ENCODE peak calls at places on chromosomes 16 and 17, in six cellular contexts. Z, A, R, D, U and Q are unnamed samples. For H3K4me1 and H3K27me3, the result is how much of the 10 kb centered on the place peaks cover.

GRCh38 chr17:74453665-74454196 is 12.7 kb upstream of the CD300A start:
- DNase-seq in Z (peak), A (peak), R (no peak), D (no peak), U (no peak), Q (peak)

GRCh38 chr16:71708696-71709095 is 15.8 kb downstream of the PHLPP2 start:
- DNase-seq in Z (no peak), A (no peak), R (no peak), D (no peak), U (no peak), Q (no peak)

GRCh38 chr17:57257213-57257873 is 1.0 kb downstream of the MSI2 start:
- DNase-seq in Z (peak), A (no peak), R (no peak), D (no peak), U (no peak), Q (no peak)

GRCh38 chr16:78542419-78542818 is 443.0 kb downstream of the WWOX start:
- DNase-seq in Z (no peak), A (no peak), R (no peak), D (no peak), U (no peak), Q (no peak)

GRCh38 chr16:89314357-89314756 is 96.9 kb downstream of the ZNF778 start:
- DNase-seq in Z (no peak), A (no peak), R (peak), D (no peak), U (no peak), Q (no peak)

GRCh38 chr17:73420897-73421296 is 109.1 kb upstream of the CDC42EP4 start:
- DNase-seq in Z (no peak), A (no peak), R (no peak), D (peak), U (no peak), Q (no peak)

GRCh38 chr17:47693667-47694017 is 319 bp upstream of the TBKBP1 start:
- DNase-seq in Z (peak), A (no peak), R (no peak), D (no peak), U (no peak), Q (no peak)

GRCh38 chr16:1619976-1620375 is 7.8 kb downstream of the CRAMP1 start:
- DNase-seq in Z (no peak), A (no peak), R (no peak), D (no peak), U (no peak), Q (no peak)

GRCh38 chr17:2337811-2338657 is 733 bp downstream of the SGSM2 start:
- DNase-seq in Z (peak), A (peak), R (peak), D (no peak), U (peak), Q (peak)

DNA sequence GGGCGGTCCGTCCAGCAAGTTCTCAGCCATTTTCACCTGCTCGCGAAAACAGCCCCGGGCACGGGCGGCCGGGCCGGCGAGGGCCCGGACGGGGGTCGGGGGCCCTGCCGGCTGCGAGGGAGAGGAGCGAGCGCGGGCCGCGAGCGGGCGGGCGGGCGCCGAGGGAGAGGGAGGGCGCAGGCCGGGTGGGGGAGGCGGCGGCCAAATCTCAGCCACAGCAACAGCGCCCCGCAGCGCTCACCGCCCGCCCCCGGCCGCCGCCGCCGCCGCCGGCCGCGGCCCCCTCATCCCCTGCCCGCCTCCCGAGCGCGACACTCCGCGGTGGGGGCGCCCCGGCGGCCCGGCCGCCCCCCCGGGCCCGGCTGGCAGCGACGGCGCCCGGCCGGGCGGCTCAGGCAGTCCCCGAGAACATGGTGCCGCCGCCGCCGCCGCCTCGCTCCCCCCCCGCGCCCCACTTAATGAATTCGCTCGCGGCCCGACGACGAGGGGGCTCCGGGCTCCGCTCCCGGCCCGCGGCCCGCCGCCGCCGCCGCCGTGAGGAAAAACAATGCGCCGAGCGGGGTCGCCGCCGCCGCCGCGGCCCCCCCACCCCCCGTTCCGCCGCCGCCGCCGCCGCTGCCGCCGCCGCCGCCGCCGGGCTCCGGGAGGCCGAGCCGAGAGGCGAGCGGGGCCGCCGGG is 487 bp downstream of the CREBBP start:
- DNase-seq in Z (peak), A (peak), R (peak), D (no peak), U (peak), Q (peak)
- TF ChIP-seq CTCF in Z (no peak), A (peak), R (no peak), D (no peak), U (no peak), Q (no peak)

DNA sequence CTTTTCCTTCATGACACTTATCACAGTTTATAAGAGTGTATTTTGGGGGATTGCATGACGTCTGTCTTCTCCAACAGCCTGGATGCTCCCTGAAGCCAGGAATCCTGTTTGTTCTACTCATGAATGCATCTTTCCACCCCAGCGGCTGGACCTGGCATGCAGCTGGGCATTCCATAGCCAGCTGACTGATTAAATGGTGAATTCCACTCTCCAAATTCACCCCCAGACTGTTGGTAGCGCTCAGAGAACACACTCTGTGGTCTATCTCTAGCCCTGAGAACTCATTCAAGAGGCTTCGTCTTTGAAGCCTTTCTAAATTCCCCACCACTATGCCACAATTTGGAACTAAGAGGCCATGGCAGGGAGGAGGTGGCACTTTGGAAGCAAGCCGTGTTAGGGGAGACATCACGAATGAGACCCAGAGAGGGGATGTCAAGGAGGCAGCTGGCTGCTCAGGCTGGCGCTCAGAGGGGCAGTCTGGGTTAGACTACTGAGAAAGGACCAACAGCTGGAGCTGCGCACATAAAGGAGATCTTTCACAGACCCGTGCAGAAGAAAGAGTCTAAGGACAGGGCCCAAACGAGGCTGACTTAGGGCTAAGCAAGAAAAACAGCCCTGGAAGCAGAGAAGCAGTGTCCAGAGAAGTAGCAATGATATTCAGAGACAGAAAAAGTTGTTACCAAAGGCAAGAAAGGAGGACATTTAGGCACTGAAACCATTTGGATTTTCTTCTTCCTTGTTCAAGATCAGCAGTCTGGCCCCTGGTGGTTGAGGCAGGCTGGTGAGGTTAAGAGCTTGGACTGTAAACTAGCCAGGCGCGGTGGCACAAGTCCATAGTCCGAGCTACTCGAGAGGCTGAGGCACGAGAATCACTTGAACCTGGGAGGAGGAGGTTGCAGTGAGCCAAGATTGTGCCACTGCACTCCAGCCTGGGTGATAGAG is 42.4 kb upstream of the ZNF629 start:
- DNase-seq in Z (peak), A (peak), R (no peak), D (no peak), U (no peak), Q (no peak)
- H3K4me1 ChIP-seq in Z (under half), A (under half), R (under half), D (under half), U (under half), Q (under half)

GRCh38 chr16:28057949-28058348 is 5.6 kb downstream of the GSG1L start:
- DNase-seq in Z (no peak), A (no peak), R (no peak), D (no peak), U (no peak), Q (no peak)
- H3K27me3 ChIP-seq in Z (under half), A (under half), R (under half), D (under half), U (under half), Q (under half)

DNA sequence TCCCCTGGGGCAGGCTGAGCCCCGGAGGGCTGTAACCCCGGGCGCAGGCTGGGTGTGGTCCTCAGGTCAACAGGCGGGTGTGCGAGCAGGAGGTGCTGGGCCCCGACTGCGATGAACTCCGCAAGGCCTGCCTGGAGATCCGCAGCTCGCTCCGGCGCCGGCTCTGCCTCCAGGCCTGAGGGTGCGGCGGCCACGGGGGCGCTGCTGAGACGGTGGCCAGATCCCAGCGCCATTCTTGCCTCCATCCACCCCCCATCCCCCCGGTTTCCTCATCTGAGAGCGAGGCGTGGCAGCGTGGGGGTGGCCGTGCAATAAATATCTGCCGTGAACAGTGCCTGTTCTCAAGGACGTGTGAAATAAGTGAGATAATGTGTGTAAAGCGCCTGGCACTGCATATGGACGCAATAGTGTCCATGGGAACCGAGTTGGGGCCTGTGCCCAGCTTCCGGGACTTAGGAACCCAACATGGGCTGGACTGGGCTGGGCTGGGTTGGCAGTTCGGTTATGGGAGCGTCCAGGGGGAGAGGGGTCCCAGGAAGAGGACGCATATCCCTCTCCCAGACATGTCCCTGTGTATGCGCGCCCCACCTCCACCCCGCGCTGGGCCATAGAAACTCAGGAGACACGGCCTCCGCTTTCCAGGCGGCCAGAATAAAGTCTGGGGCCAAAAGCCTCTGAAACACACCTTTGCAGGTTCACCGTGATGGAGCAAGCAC is 15.0 kb downstream of the ZNF213 start:
- DNase-seq in Z (peak), A (peak), R (peak), D (no peak), U (peak), Q (peak)
- TF ChIP-seq CTCF in Z (peak), A (peak), R (no peak), D (peak), U (peak), Q (peak)

GRCh38 chr17:16622540-16623277 is 30.9 kb downstream of the ZNF624 start:
- DNase-seq in Z (no peak), A (no peak), R (no peak), D (no peak), U (no peak), Q (no peak)

GRCh38 chr17:16617481-16618060 is 36.1 kb downstream of the ZNF624 start:
- DNase-seq in Z (no peak), A (no peak), R (no peak), D (no peak), U (no peak), Q (no peak)

DNA sequence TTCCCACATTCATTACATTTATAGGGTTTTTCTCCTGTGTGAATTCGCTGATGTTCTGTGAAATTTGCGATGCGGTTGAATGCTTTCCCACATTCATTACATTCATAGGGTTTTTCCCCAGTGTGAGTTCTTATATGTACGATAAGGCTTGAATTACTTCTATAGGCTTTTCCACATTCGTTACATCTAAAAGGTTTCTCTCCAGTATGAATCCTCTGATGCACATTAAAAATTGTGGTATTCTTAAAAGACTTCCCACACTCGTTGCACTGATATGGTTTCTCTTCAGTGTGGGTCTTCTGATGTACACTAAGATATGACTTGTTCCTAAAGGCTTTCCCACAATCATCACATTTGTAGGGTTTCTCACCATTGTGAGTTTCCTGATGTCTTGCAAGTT is 30.4 kb downstream of the ZNF624 start:
- DNase-seq in Z (no peak), A (no peak), R (no peak), D (no peak), U (no peak), Q (no peak)
- H3K4me1 ChIP-seq in Z (under half), A (under half), R (under half), D (under half), U (under half), Q (under half)

GRCh38 chr16:22163806-22164205 is 1.5 kb downstream of the SDR42E2 start:
- DNase-seq in Z (no peak), A (no peak), R (no peak), D (no peak), U (no peak), Q (no peak)

GRCh38 chr16:22161999-22162657 is at the start of gene SDR42E2:
- DNase-seq in Z (peak), A (no peak), R (no peak), D (no peak), U (no peak), Q (peak)

GRCh38 chr16:22162658-22163009 is 328 bp downstream of the SDR42E2 start:
- DNase-seq in Z (no peak), A (no peak), R (no peak), D (no peak), U (no peak), Q (no peak)

GRCh38 chr16:22164482-22164881 is 2.2 kb downstream of the SDR42E2 start:
- DNase-seq in Z (no peak), A (no peak), R (no peak), D (no peak), U (no peak), Q (no peak)

GRCh38 chr16:22161401-22161800 is 905 bp upstream of the SDR42E2 start:
- DNase-seq in Z (no peak), A (no peak), R (no peak), D (no peak), U (no peak), Q (no peak)
- H3K27me3 ChIP-seq in Z (under half), A (under half), R (under half), D (under half), U (under half), Q (under half)

DNA sequence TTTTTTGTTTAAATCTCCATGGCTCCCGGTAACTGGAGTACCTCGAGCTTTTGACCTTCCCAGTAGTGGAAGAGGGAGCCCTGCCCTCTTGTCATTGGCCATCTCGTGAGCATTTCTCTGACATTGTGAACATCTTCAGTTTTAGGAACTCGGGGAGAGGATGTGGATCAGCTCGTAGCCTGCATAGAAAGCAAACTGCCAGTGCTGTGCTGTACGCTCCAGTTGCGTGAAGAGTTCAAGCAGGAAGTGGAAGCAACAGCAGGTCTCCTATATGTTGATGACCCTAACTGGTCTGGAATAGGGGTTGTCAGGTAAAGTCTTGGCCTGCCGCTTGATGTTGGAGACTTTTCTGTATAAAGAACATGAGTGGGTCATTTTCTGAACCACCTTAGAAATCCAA is 24.3 kb downstream of the NTAN1 start:
- DNase-seq in Z (no peak), A (no peak), R (peak), D (no peak), U (no peak), Q (no peak)
- TF ChIP-seq CTCF in Z (no peak), A (no peak), R (no peak), D (no peak), U (no peak), Q (no peak)

GRCh38 chr16:28192811-28193529 is 18.8 kb downstream of the XPO6 start:
- DNase-seq in Z (peak), A (no peak), R (no peak), D (no peak), U (no peak), Q (no peak)
- H3K4me1 ChIP-seq in Z (under half), A (under half), R (under half), D (under half), U (under half), Q (under half)